ENCODE peak calls at places on chromosomes 4 and X, in six cellular contexts. S is fibroblast of pulmonary artery, Q is WERI-Rb-1, M is heart right ventricle, C is GM23338, R is GM12865. U is an unnamed sample.

GRCh38 chrX:115378471-115378870 is 89.0 kb downstream of the LUZP4 start:
- DNase-seq in C (no peak), R (no peak), Q (no peak), M (no peak), S (peak), U (no peak)

GRCh38 chr4:121989715-121990114 is 37.9 kb upstream of the TRPC3 start:
- DNase-seq in Q (no peak), S (peak), M (no peak), R (no peak), C (peak), U (no peak)

GRCh38 chrX:10198254-10198653 is 41.5 kb downstream of the CLCN4 start:
- DNase-seq in Q (no peak), M (no peak), R (no peak), C (no peak), S (peak), U (no peak)

GRCh38 chr4:101346312-101346561 is 1.1 kb downstream of the PPP3CA start:
- DNase-seq in R (no peak), S (no peak), Q (no peak), C (no peak), M (peak), U (no peak)

GRCh38 chr4:143337600-143338287 is 1.1 kb downstream of the GAB1 start:
- DNase-seq in C (peak), R (peak), Q (no peak), S (peak), M (peak), U (peak)

GRCh38 chr4:172356002-172356401 is 542.8 kb downstream of the GALNTL6 start:
- DNase-seq in S (no peak), C (no peak), R (no peak), M (no peak), Q (no peak), U (no peak)

GRCh38 chrX:121931567-121931966 is 884.2 kb downstream of the GLUD2 start:
- DNase-seq in C (no peak), S (no peak), M (no peak), R (peak), Q (no peak), U (no peak)

GRCh38 chr4:2250764-2251072 is 8.8 kb upstream of the HAUS3 start:
- DNase-seq in M (no peak), R (no peak), Q (no peak), C (no peak), S (no peak), U (no peak)

GRCh38 chr4:69760455-69760854 is at the start of gene SULT1B1:
- DNase-seq in Q (no peak), S (peak), R (peak), M (no peak), C (no peak), U (no peak)

GRCh38 chr4:169756971-169757574 is 671 bp downstream of the HPF1 start:
- DNase-seq in R (peak), M (no peak), Q (no peak), C (peak), S (no peak), U (no peak)

GRCh38 chrX:107449490-107450175 is at the start of gene FRMPD3:
- DNase-seq in C (peak), R (peak), M (no peak), S (no peak), Q (peak), U (no peak)

GRCh38 chr4:5545271-5545670 is 163.1 kb downstream of the EVC2 start:
- DNase-seq in C (no peak), S (no peak), R (no peak), Q (no peak), M (no peak), U (no peak)

GRCh38 chr4:91116861-91117260 is 989.7 kb downstream of the CCSER1 start:
- DNase-seq in C (peak), R (peak), Q (no peak), M (no peak), S (peak), U (no peak)

GRCh38 chr4:173334891-173335754 is 965 bp upstream of the HMGB2 start:
- DNase-seq in M (peak), C (peak), Q (peak), R (peak), S (peak), U (peak)

GRCh38 chr4:5463936-5464650 is 244.3 kb downstream of the EVC2 start:
- DNase-seq in S (no peak), M (no peak), C (no peak), R (no peak), Q (no peak), U (no peak)

GRCh38 chr4:101337688-101338087 is 9.6 kb downstream of the PPP3CA start:
- DNase-seq in Q (no peak), S (peak), M (no peak), R (no peak), C (no peak), U (no peak)

GRCh38 chr4:5839751-5840674 is 52.9 kb downstream of the CRMP1 start:
- DNase-seq in S (peak), R (no peak), M (peak), Q (no peak), C (no peak), U (peak)

GRCh38 chr4:138410266-138410665 is 168.1 kb upstream of the SLC7A11 start:
- DNase-seq in C (no peak), Q (no peak), S (no peak), M (peak), R (peak), U (no peak)

GRCh38 chr4:77036206-77036605 is 39.6 kb downstream of the CCNI start:
- DNase-seq in C (no peak), M (no peak), S (peak), R (no peak), Q (no peak), U (no peak)

GRCh38 chrX:135112096-135112729 is 8.1 kb downstream of the ETDB start:
- DNase-seq in S (peak), M (no peak), C (peak), Q (peak), R (peak), U (no peak)

GRCh38 chrX:27953161-27953560 is 28.1 kb downstream of the DCAF8L1 start:
- DNase-seq in R (no peak), S (no peak), C (no peak), Q (no peak), M (no peak), U (no peak)

GRCh38 chrX:7603387-7603786 is 239.6 kb upstream of the VCX start:
- DNase-seq in Q (no peak), S (no peak), C (no peak), R (no peak), M (no peak), U (no peak)

GRCh38 chr4:140637836-140638235 is 69.1 kb upstream of the UCP1 start:
- DNase-seq in S (peak), C (peak), M (no peak), R (peak), Q (peak), U (no peak)

GRCh38 chr4:77650787-77651186 is 45.2 kb downstream of the CXCL13 start:
- DNase-seq in S (no peak), R (no peak), Q (no peak), C (no peak), M (no peak), U (no peak)

GRCh38 chr4:80587861-80588385 is 252.4 kb downstream of the CFAP299 start:
- DNase-seq in C (no peak), R (no peak), S (no peak), M (no peak), Q (no peak), U (no peak)

GRCh38 chrX:44039556-44039955 is 66.4 kb upstream of the NDP start:
- DNase-seq in M (no peak), C (no peak), Q (no peak), R (no peak), S (no peak), U (no peak)

GRCh38 chrX:22389544-22390243 is 117.0 kb downstream of the CBLL2 start:
- DNase-seq in Q (no peak), C (no peak), M (no peak), R (no peak), S (peak), U (no peak)

GRCh38 chrX:69538321-69538876 is 34.3 kb downstream of the NALF2 start:
- DNase-seq in R (peak), C (peak), S (peak), M (peak), Q (peak), U (peak)

GRCh38 chrX:130055103-130055502 is 55.2 kb downstream of the ELF4 start:
- DNase-seq in C (no peak), M (no peak), S (peak), Q (no peak), R (no peak), U (no peak)

GRCh38 chr4:183430317-183430986 is 14.0 kb upstream of the CDKN2AIP start:
- DNase-seq in R (no peak), C (peak), M (peak), Q (no peak), S (peak), U (no peak)
- TF ChIP-seq CTCF in R (no peak), C (peak), M (no peak), Q (no peak), S (no peak), U (no peak)

GRCh38 chrX:13805241-13805640 is 11.7 kb downstream of the GPM6B start:
- DNase-seq in S (no peak), M (no peak), Q (no peak), C (no peak), R (no peak), U (no peak)
- TF ChIP-seq CTCF in S (no peak), M (no peak), Q (no peak), C (no peak), R (no peak), U (no peak)

GRCh38 chr4:176566769-176567168 is 226.0 kb downstream of the VEGFC start:
- DNase-seq in C (no peak), M (no peak), S (peak), Q (no peak), R (no peak), U (no peak)

GRCh38 chr4:176563591-176563990 is 229.1 kb downstream of the VEGFC start:
- DNase-seq in M (no peak), Q (peak), C (no peak), R (no peak), S (peak), U (no peak)

GRCh38 chr4:176575141-176575731 is 217.5 kb downstream of the VEGFC start:
- DNase-seq in Q (no peak), M (no peak), S (peak), R (no peak), C (no peak), U (no peak)

GRCh38 chr4:176565044-176565443 is 227.7 kb downstream of the VEGFC start:
- DNase-seq in Q (no peak), C (no peak), S (no peak), R (no peak), M (no peak), U (no peak)

GRCh38 chr4:176569301-176569700 is 223.4 kb downstream of the VEGFC start:
- DNase-seq in S (peak), M (no peak), R (no peak), Q (no peak), C (no peak), U (no peak)
- TF ChIP-seq CTCF in S (peak), M (peak), R (no peak), Q (peak), C (no peak), U (no peak)

DNA sequence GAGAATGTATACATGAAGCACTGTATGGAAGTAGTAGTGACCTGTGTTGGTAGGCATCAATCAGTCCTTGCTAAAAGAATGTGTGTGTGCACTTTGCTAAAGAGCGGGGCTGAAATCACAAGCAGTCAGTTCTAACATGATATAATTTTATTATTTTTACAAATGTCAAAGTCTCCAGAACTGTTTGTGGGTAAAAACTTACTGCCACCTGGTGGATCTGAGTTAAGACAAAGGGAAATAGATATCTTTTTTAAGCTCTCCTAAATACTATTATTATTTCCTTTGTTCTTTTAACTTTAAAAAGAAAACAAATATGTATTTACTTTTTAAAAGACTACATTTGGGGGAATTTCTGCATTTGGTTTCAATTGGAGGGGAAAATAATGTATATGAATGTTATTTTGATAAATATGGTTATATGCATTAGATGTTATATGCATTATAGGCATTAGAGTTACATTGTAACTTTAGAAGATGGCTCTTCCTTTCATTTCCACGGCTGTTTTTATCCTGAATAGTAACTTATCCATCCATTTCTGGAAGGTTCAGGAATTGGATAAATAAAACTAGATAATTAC is 7.8 kb upstream of the CLOCK start:
- DNase-seq in S (peak), M (no peak), C (no peak), Q (no peak), R (peak), U (no peak)
- TF ChIP-seq CTCF in S (peak), M (peak), C (peak), Q (no peak), R (peak), U (peak)

DNA sequence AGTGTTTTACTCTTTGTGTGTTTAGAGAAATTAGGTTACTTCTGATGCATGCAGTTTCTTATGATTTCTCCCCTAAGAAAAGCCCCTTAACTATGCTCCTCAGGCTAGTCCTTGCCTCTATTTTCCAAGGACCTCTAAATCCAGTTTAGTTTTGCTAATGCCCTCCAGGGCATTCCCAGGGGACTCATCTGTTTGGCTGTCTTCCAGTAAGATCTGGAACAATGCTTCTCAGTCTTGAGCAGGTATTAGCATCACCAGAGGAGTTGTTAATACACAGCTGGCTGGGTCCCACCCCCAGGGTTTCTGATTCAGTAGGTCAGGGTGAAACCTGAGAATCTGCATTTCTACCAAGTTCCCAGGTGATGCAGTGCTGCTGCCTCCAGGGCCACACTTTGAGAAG is 56.9 kb downstream of the OTC start:
- DNase-seq in S (no peak), R (no peak), C (peak), M (peak), Q (no peak), U (no peak)
- TF ChIP-seq CTCF in S (no peak), R (no peak), C (no peak), M (no peak), Q (no peak), U (no peak)

GRCh38 chr4:90084277-90084966 is 42.8 kb upstream of the CCSER1 start:
- DNase-seq in R (no peak), S (no peak), M (no peak), Q (no peak), C (no peak), U (no peak)

GRCh38 chr4:90080116-90080515 is 47.1 kb upstream of the CCSER1 start:
- DNase-seq in C (no peak), Q (no peak), S (no peak), M (no peak), R (no peak), U (no peak)

GRCh38 chr4:90081432-90082195 is 45.6 kb upstream of the CCSER1 start:
- DNase-seq in R (no peak), S (no peak), Q (no peak), M (no peak), C (peak), U (no peak)

GRCh38 chr4:90084967-90085295 is 42.3 kb upstream of the CCSER1 start:
- DNase-seq in M (no peak), Q (no peak), C (no peak), S (no peak), R (no peak), U (no peak)
- TF ChIP-seq CTCF in M (no peak), Q (no peak), C (no peak), S (no peak), R (no peak), U (no peak)

GRCh38 chrX:8844157-8844556 is 43.0 kb upstream of the FAM9A start:
- DNase-seq in M (no peak), Q (no peak), R (no peak), C (no peak), S (no peak), U (no peak)

GRCh38 chrX:8845469-8845868 is 44.3 kb upstream of the FAM9A start:
- DNase-seq in R (no peak), M (no peak), Q (no peak), S (no peak), C (no peak), U (no peak)

GRCh38 chrX:8846271-8846670 is 45.1 kb upstream of the FAM9A start:
- DNase-seq in S (no peak), Q (no peak), R (no peak), M (no peak), C (no peak), U (no peak)

GRCh38 chrX:8841911-8842310 is 40.7 kb upstream of the FAM9A start:
- DNase-seq in C (no peak), M (no peak), R (no peak), Q (no peak), S (no peak), U (no peak)

GRCh38 chrX:8845060-8845459 is 43.9 kb upstream of the FAM9A start:
- DNase-seq in S (peak), R (no peak), M (no peak), Q (no peak), C (peak), U (no peak)
- TF ChIP-seq CTCF in S (peak), R (no peak), M (no peak), Q (no peak), C (peak), U (no peak)

U was measured in uterus.